ENCODE peak calls at places on chromosomes 2 and 18, in four cellular contexts. Q is activated gamma-delta T cell treated with Interleukin-2 at 50 U/mL for 16 hours, G is D341Med, E is iris pigment epithelial cell. A is an unnamed sample.

GRCh38 chr2:161067846-161068245 is 92.4 kb upstream of the TANK start:
- DNase-seq in Q (no peak), G (no peak), E (no peak), A (no peak)

GRCh38 chr2:71456617-71457016 is 3.3 kb downstream of the DYSF start:
- DNase-seq in Q (no peak), G (no peak), E (no peak), A (no peak)

GRCh38 chr2:15577071-15577706 is 14.5 kb upstream of the DDX1 start:
- DNase-seq in Q (peak; percentile 90), G (peak; percentile 72), E (peak; percentile 81), A (peak; percentile 97)

GRCh38 chr2:217954051-217954450 is 48.7 kb downstream of the TNS1 start:
- DNase-seq in Q (no peak), G (no peak), E (no peak), A (peak; percentile 6)

GRCh38 chr2:24675338-24675737 is 117.9 kb downstream of the PTRHD1 start:
- DNase-seq in Q (no peak), G (no peak), E (no peak), A (no peak)

GRCh38 chr18:26121476-26121875 is 12.2 kb upstream of the PSMA8 start:
- DNase-seq in Q (no peak), G (no peak), E (peak; percentile 34), A (no peak)

GRCh38 chr2:239830066-239830717 is 194.9 kb downstream of the NDUFA10 start:
- DNase-seq in Q (no peak), G (peak; percentile 12), E (peak; percentile 3), A (no peak)

GRCh38 chr2:7924033-7924762 is 757.7 kb upstream of the ID2 start:
- DNase-seq in Q (no peak), G (no peak), E (no peak), A (no peak)

GRCh38 chr2:24403168-24403850 is 43.0 kb upstream of the ITSN2 start:
- DNase-seq in Q (no peak), G (no peak), E (no peak), A (no peak)

GRCh38 chr2:147331790-147332419 is 512.9 kb upstream of the ACVR2A start:
- DNase-seq in Q (peak; percentile 21), G (peak; percentile 37), E (peak; percentile 33), A (no peak)

GRCh38 chr2:165970663-165971062 is 17.1 kb upstream of the TTC21B start:
- DNase-seq in Q (no peak), G (no peak), E (no peak), A (no peak)

GRCh38 chr2:59884166-59884565 is 669.3 kb downstream of the BCL11A start:
- DNase-seq in Q (no peak), G (no peak), E (no peak), A (no peak)

GRCh38 chr2:236715511-236715961 is 145.9 kb downstream of the ACKR3 start:
- DNase-seq in Q (no peak), G (no peak), E (no peak), A (no peak)

GRCh38 chr2:241238693-241239198 is 50.3 kb downstream of the ANO7 start:
- DNase-seq in Q (no peak), G (no peak), E (no peak), A (no peak)

GRCh38 chr2:203682688-203683130 is 23.7 kb upstream of the CD28 start:
- DNase-seq in Q (no peak), G (no peak), E (peak; percentile 64), A (no peak)

A was measured in BE2C.